ENCODE peak calls at places on chromosome 13, in nine cellular contexts. K is AG10803; O is ELR; Q is ACHN; B is stimulated activated CD4-positive, alpha-beta T cell treated with anti-CD3 and anti-CD28 coated beads, Interleukin-1b, Interleukin-23, amount 100 ng/mL, for 1 hour; W is kidney glomerular epithelial cell; X is D341Med; C is fibroblast of the aortic adventitia; J is lung. R is an unnamed sample.

GRCh38 chr13:48412881-48413351 is at the start of gene LPAR6:
- DNase-seq in K (peak; percentile 53), O (peak; percentile 63), Q (peak; percentile 60), B (no peak), W (peak; percentile 51), X (no peak), C (peak; percentile 79), J (no peak), R (no peak)

GRCh38 chr13:75761373-75761772 is 125.2 kb downstream of the LMO7 start:
- DNase-seq in K (no peak), O (no peak), Q (peak; percentile 25), B (no peak), W (no peak), X (no peak), C (peak; percentile 53), J (no peak), R (no peak)

GRCh38 chr13:25181597-25181996 is 9.5 kb upstream of the AMER2 start:
- DNase-seq in K (no peak), O (no peak), Q (no peak), B (no peak), W (no peak), X (no peak), C (no peak), J (no peak), R (no peak)

GRCh38 chr13:102903659-102904407 is 58.0 kb downstream of the ERCC5 start:
- DNase-seq in K (peak; percentile 12), O (peak; percentile 42), Q (peak; percentile 18), B (no peak), W (peak; percentile 4), X (no peak), C (peak; percentile 26), J (no peak), R (peak; percentile 29)

GRCh38 chr13:86464193-86464592 is 665.0 kb upstream of the SLITRK6 start:
- DNase-seq in K (no peak), O (peak; percentile 42), Q (peak; percentile 32), B (no peak), W (peak; percentile 1), X (no peak), C (no peak), J (no peak), R (peak; percentile 42)

GRCh38 chr13:26485786-26486185 is 71.7 kb upstream of the WASF3 start:
- DNase-seq in K (peak; percentile 29), O (no peak), Q (no peak), B (no peak), W (no peak), X (no peak), C (peak; percentile 19), J (no peak), R (no peak)

GRCh38 chr13:26133851-26134250 is 82.0 kb upstream of the SHISA2 start:
- DNase-seq in K (no peak), O (peak; percentile 6), Q (no peak), B (no peak), W (no peak), X (no peak), C (no peak), J (no peak), R (no peak)

GRCh38 chr13:72435251-72435650 is 292.2 kb downstream of the MZT1 start:
- DNase-seq in K (no peak), O (no peak), Q (no peak), B (no peak), W (no peak), X (no peak), C (no peak), J (no peak), R (no peak)

GRCh38 chr13:74074723-74075122 is 59.5 kb downstream of the KLF12 start:
- DNase-seq in K (peak; percentile 53), O (peak; percentile 59), Q (no peak), B (no peak), W (peak; percentile 24), X (no peak), C (peak; percentile 71), J (no peak), R (no peak)

GRCh38 chr13:113472355-113473025 is 18.0 kb downstream of the DCUN1D2 start:
- DNase-seq in K (no peak), O (no peak), Q (no peak), B (no peak), W (no peak), X (no peak), C (no peak), J (no peak), R (no peak)

GRCh38 chr13:90594694-90595093 is 752.8 kb upstream of the MIR17HG start:
- DNase-seq in K (peak; percentile 48), O (peak; percentile 80), Q (no peak), B (no peak), W (no peak), X (no peak), C (peak; percentile 16), J (no peak), R (peak; percentile 59)

GRCh38 chr13:48126944-48127814 is 32.3 kb upstream of the MED4 start:
- DNase-seq in K (peak; percentile 76), O (peak; percentile 76), Q (peak; percentile 73), B (peak; percentile 4), W (peak; percentile 53), X (peak; percentile 69), C (peak; percentile 90), J (peak; percentile 38), R (peak; percentile 81)

GRCh38 chr13:50617134-50617721 is 226.3 kb downstream of the DLEU7 start:
- DNase-seq in K (peak; percentile 94), O (peak; percentile 89), Q (peak; percentile 27), B (no peak), W (peak; percentile 63), X (no peak), C (peak; percentile 95), J (no peak), R (peak; percentile 52)

GRCh38 chr13:51849145-51850101 is 4.4 kb upstream of the TMEM272 start:
- DNase-seq in K (no peak), O (peak; percentile 50), Q (peak; percentile 8), B (no peak), W (no peak), X (peak; percentile 73), C (no peak), J (no peak), R (no peak)

GRCh38 chr13:76803831-76804230 is 82.4 kb downstream of the KCTD12 start:
- DNase-seq in K (no peak), O (no peak), Q (no peak), B (no peak), W (no peak), X (no peak), C (no peak), J (no peak), R (no peak)

GRCh38 chr13:26062853-26063444 is 11.1 kb upstream of the SHISA2 start:
- DNase-seq in K (peak; percentile 55), O (peak; percentile 55), Q (peak; percentile 66), B (no peak), W (peak; percentile 69), X (no peak), C (peak; percentile 73), J (peak; percentile 35), R (peak; percentile 62)

GRCh38 chr13:33081666-33082065 is 65.4 kb downstream of the KL start:
- DNase-seq in K (no peak), O (no peak), Q (no peak), B (no peak), W (no peak), X (no peak), C (no peak), J (no peak), R (no peak)

GRCh38 chr13:49958321-49958720 is 22.2 kb upstream of the SPRYD7 start:
- DNase-seq in K (peak; percentile 39), O (no peak), Q (no peak), B (no peak), W (no peak), X (no peak), C (peak; percentile 8), J (no peak), R (no peak)

GRCh38 chr13:29196409-29197074 is 376.4 kb downstream of the MTUS2 start:
- DNase-seq in K (no peak), O (no peak), Q (no peak), B (no peak), W (no peak), X (no peak), C (no peak), J (no peak), R (no peak)

GRCh38 chr13:21538753-21539152 is 65.2 kb downstream of the MICU2 start:
- DNase-seq in K (no peak), O (no peak), Q (no peak), B (no peak), W (no peak), X (no peak), C (no peak), J (no peak), R (no peak)

GRCh38 chr13:87498681-87499080 is 172.5 kb upstream of the SLITRK5 start:
- DNase-seq in K (no peak), O (peak; percentile 57), Q (peak; percentile 40), B (no peak), W (no peak), X (no peak), C (no peak), J (no peak), R (peak; percentile 42)

GRCh38 chr13:49859568-49859967 is 67.1 kb upstream of the KPNA3 start:
- DNase-seq in K (peak; percentile 93), O (peak; percentile 99), Q (peak; percentile 37), B (no peak), W (peak; percentile 49), X (no peak), C (peak; percentile 92), J (peak; percentile 49), R (peak; percentile 47)

GRCh38 chr13:23578411-23579071 is 8.3 kb downstream of the TNFRSF19 start:
- DNase-seq in K (peak; percentile 73), O (peak; percentile 82), Q (peak; percentile 76), B (peak; percentile 27), W (peak; percentile 16), X (peak; percentile 82), C (peak; percentile 55), J (peak; percentile 75), R (no peak)

GRCh38 chr13:94967183-94968039 is 255.1 kb upstream of the SOX21 start:
- DNase-seq in K (no peak), O (peak; percentile 37), Q (no peak), B (no peak), W (no peak), X (peak; percentile 86), C (peak; percentile 8), J (no peak), R (no peak)

GRCh38 chr13:30119476-30119875 is 187.9 kb downstream of the KATNAL1 start:
- DNase-seq in K (peak; percentile 94), O (peak; percentile 83), Q (peak; percentile 42), B (no peak), W (no peak), X (no peak), C (peak; percentile 83), J (no peak), R (no peak)

GRCh38 chr13:71695662-71696061 is 171.3 kb downstream of the DACH1 start:
- DNase-seq in K (no peak), O (no peak), Q (no peak), B (no peak), W (no peak), X (no peak), C (no peak), J (no peak), R (no peak)

GRCh38 chr13:34265016-34265692 is 447.2 kb downstream of the RFC3 start:
- DNase-seq in K (no peak), O (peak; percentile 63), Q (no peak), B (no peak), W (no peak), X (no peak), C (no peak), J (no peak), R (no peak)

GRCh38 chr13:77300176-77301141 is 26.4 kb downstream of the MYCBP2 start:
- DNase-seq in K (peak; percentile 74), O (peak; percentile 68), Q (no peak), B (no peak), W (no peak), X (no peak), C (peak; percentile 77), J (no peak), R (no peak)

GRCh38 chr13:36820222-36820621 is 1.2 kb downstream of the RFXAP start:
- DNase-seq in K (no peak), O (peak; percentile 22), Q (no peak), B (no peak), W (no peak), X (no peak), C (peak; percentile 12), J (no peak), R (peak; percentile 55)

GRCh38 chr13:33441015-33441414 is 155.5 kb upstream of the STARD13 start:
- DNase-seq in K (peak; percentile 24), O (peak; percentile 69), Q (peak; percentile 45), B (no peak), W (peak; percentile 39), X (peak; percentile 37), C (peak; percentile 39), J (no peak), R (peak; percentile 34)

GRCh38 chr13:106028916-106029315 is 506.5 kb downstream of the EFNB2 start:
- DNase-seq in K (peak; percentile 66), O (peak; percentile 32), Q (no peak), B (no peak), W (no peak), X (no peak), C (no peak), J (no peak), R (no peak)